ENCODE peak calls at places on chromosomes 11 and 22, in nine cellular contexts. V is GM23338, U is endodermal cell, I is Panc1, Q is fibroblast of lung, O is kidney, Y is cardiac muscle cell, T is breast epithelium, S is ascending aorta. J is an unnamed sample.
A peak's percentile ranks its signal among the peaks of the same experiment; 100 is the strongest.

GRCh38 chr22:42300286-42301071 is 30.0 kb upstream of the TCF20 start:
- DNase-seq in V (no peak), U (peak; percentile 71), I (no peak), Q (no peak), O (no peak), Y (no peak), T (no peak), S (no peak), J (no peak)

GRCh38 chr11:469684-470667 is 19.9 kb downstream of the PTDSS2 start:
- DNase-seq in V (no peak), U (no peak), I (no peak), Q (peak; percentile 47), O (peak; percentile 89), Y (peak; percentile 90), T (peak; percentile 71), S (no peak), J (no peak)

GRCh38 chr11:76824083-76824939 is 36.4 kb upstream of the ACER3 start:
- DNase-seq in V (peak; percentile 10), U (peak; percentile 34), I (no peak), Q (peak; percentile 25), O (no peak), Y (peak; percentile 55), T (no peak), S (no peak), J (no peak)

GRCh38 chr11:117560786-117561530 is 233.3 kb downstream of the CEP164 start:
- DNase-seq in V (no peak), U (no peak), I (no peak), Q (no peak), O (no peak), Y (no peak), T (no peak), S (no peak), J (no peak)

GRCh38 chr11:2447951-2448650 is 3.3 kb downstream of the KCNQ1 start:
- DNase-seq in V (no peak), U (no peak), I (no peak), Q (no peak), O (peak; percentile 48), Y (no peak), T (no peak), S (no peak), J (no peak)

GRCh38 chr11:122214567-122214966 is 98.6 kb upstream of the BLID start:
- DNase-seq in V (no peak), U (no peak), I (no peak), Q (peak; percentile 75), O (no peak), Y (no peak), T (no peak), S (no peak), J (no peak)

GRCh38 chr11:63765688-63766241 is 2.8 kb downstream of the ZFTA start:
- DNase-seq in V (peak; percentile 18), U (no peak), I (no peak), Q (no peak), O (peak; percentile 72), Y (no peak), T (no peak), S (no peak), J (no peak)

GRCh38 chr11:87252869-87253268 is 215.1 kb downstream of the TMEM135 start:
- DNase-seq in V (no peak), U (no peak), I (no peak), Q (no peak), O (no peak), Y (no peak), T (no peak), S (no peak), J (no peak)

GRCh38 chr11:59463176-59463575 is 6.4 kb downstream of the OR4D6 start:
- DNase-seq in V (peak; percentile 15), U (no peak), I (no peak), Q (no peak), O (no peak), Y (peak; percentile 17), T (no peak), S (no peak), J (no peak)

GRCh38 chr11:67301951-67302516 is 1.3 kb upstream of the SSH3 start:
- DNase-seq in V (peak; percentile 83), U (peak; percentile 86), I (no peak), Q (peak; percentile 32), O (peak; percentile 90), Y (peak; percentile 57), T (peak; percentile 80), S (no peak), J (peak; percentile 71)

GRCh38 chr11:76719686-76720085 is 49.1 kb upstream of the LRRC32 start:
- DNase-seq in V (no peak), U (no peak), I (no peak), Q (no peak), O (no peak), Y (no peak), T (no peak), S (no peak), J (no peak)

GRCh38 chr22:29877620-29878019 is 5.4 kb upstream of the MTMR3 start:
- DNase-seq in V (no peak), U (no peak), I (no peak), Q (peak; percentile 60), O (no peak), Y (peak; percentile 52), T (no peak), S (no peak), J (no peak)

GRCh38 chr11:75558939-75559843 is 2.9 kb upstream of the SERPINH1 start:
- DNase-seq in V (peak; percentile 62), U (peak; percentile 81), I (no peak), Q (peak; percentile 89), O (no peak), Y (peak; percentile 97), T (no peak), S (no peak), J (no peak)
- H3K4me1 ChIP-seq in V (peaks cover 48% of the 10 kb centered on the region), U (peaks cover 32% of the 10 kb centered on the region), I (peaks cover 36% of the 10 kb centered on the region), Q (peaks cover 46% of the 10 kb centered on the region), O (peaks cover 27% of the 10 kb centered on the region), Y (peaks cover 55% of the 10 kb centered on the region), T (peaks cover 19% of the 10 kb centered on the region), S (peaks cover 55% of the 10 kb centered on the region), J (peaks cover 46% of the 10 kb centered on the region)

GRCh38 chr11:27716850-27717249 is 16.6 kb upstream of the BDNF start:
- DNase-seq in V (peak; percentile 71), U (no peak), I (no peak), Q (peak; percentile 62), O (no peak), Y (peak; percentile 62), T (no peak), S (no peak), J (peak; percentile 47)
- TF ChIP-seq CTCF in V (peak; percentile 59), U (peak; percentile 60), I (no peak), Q (peak; percentile 44), O (no peak), Y (peak; percentile 37), T (no peak), S (no peak), J (peak; percentile 45)

DNA sequence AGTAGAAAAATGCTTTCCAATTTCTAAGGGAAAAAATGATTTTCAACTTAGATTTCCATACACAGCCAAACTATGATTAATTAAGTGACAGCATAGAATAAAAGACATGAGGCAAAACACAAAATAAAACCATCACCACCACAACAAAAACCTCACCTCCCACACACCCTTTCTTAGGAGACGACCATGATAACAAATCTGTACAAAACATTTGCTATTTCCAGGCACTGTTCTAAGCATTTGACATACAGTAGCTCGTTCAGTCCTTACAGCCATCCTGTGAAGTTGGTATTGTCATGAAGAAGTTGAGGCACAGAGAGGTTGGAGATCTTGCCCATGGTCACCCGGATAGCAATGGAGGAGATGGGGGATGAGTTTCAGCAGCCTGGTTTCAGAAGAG is 8.7 kb downstream of the SPI1 start:
- DNase-seq in V (no peak), U (no peak), I (no peak), Q (no peak), O (no peak), Y (no peak), T (no peak), S (no peak), J (no peak)
- H3K4me3 ChIP-seq in V (no peak overlapping the region), U (no peak overlapping the region), I (no peak overlapping the region), Q (no peak overlapping the region), O (no peak overlapping the region), Y (no peak overlapping the region), T (no peak overlapping the region), S (no peak overlapping the region), J (no peak overlapping the region)

GRCh38 chr11:11862995-11863394 is 21.2 kb downstream of the USP47 start:
- DNase-seq in V (no peak), U (no peak), I (no peak), Q (no peak), O (no peak), Y (no peak), T (no peak), S (no peak), J (no peak)
- H3K4me1 ChIP-seq in V (peaks cover 19% of the 10 kb centered on the region), U (no peaks in the 10 kb centered on the region), I (peaks cover 30% of the 10 kb centered on the region), Q (peaks cover 5% of the 10 kb centered on the region), O (no peaks in the 10 kb centered on the region), Y (peaks cover 2% of the 10 kb centered on the region), T (no peaks in the 10 kb centered on the region), S (peaks cover 12% of the 10 kb centered on the region), J (peaks cover 14% of the 10 kb centered on the region)